ENCODE peak calls at places on chromosomes 12 and 14, in ten cellular contexts. Z is WTC11; H is anterior cingulate cortex; Q is KG1; A is GM13976; L is BJ; C is stimulated activated CD8-positive, alpha-beta memory T cell treated with anti-CD3 and anti-CD28 coated beads, Interleukin-15, amount 100 ng/mL, for 24 hours; X is NCI-H1105; Y is NCI-H1436; I is left ventricle myocardium superior. D is an unnamed sample.

GRCh38 chr12:27696293-27696652 is at the start of gene REP15:
- DNase-seq in Z (no peak), H (no peak), Q (no peak), A (no peak), L (no peak), C (no peak), X (no peak), Y (no peak), I (no peak), D (no peak)

GRCh38 chr12:93812616-93813015 is 135.4 kb downstream of the CRADD start:
- DNase-seq in Z (no peak), H (no peak), Q (no peak), A (no peak), L (peak), C (no peak), X (no peak), Y (no peak), I (no peak), D (no peak)

GRCh38 chr12:91204416-91204815 is 21.8 kb upstream of the DCN start:
- DNase-seq in Z (no peak), H (no peak), Q (no peak), A (no peak), L (peak), C (no peak), X (no peak), Y (no peak), I (no peak), D (no peak)

GRCh38 chr14:75631453-75631831 is 29.2 kb downstream of the ERG28 start:
- DNase-seq in Z (peak), H (no peak), Q (no peak), A (no peak), L (no peak), C (no peak), X (no peak), Y (no peak), I (no peak), D (no peak)

GRCh38 chr12:57237952-57238853 is 8.7 kb downstream of the SHMT2 start:
- DNase-seq in Z (peak), H (no peak), Q (no peak), A (peak), L (no peak), C (no peak), X (peak), Y (peak), I (no peak), D (peak)

GRCh38 chr12:43776498-43776897 is 17.7 kb downstream of the IRAK4 start:
- DNase-seq in Z (no peak), H (no peak), Q (no peak), A (no peak), L (no peak), C (no peak), X (peak), Y (peak), I (no peak), D (no peak)

GRCh38 chr14:46819117-46819516 is 167.5 kb upstream of the RPL10L start:
- DNase-seq in Z (no peak), H (no peak), Q (no peak), A (no peak), L (no peak), C (no peak), X (no peak), Y (no peak), I (no peak), D (no peak)

GRCh38 chr14:32938719-32939253 is at the start of gene NPAS3:
- DNase-seq in Z (no peak), H (no peak), Q (no peak), A (peak), L (no peak), C (no peak), X (peak), Y (no peak), I (peak), D (no peak)

GRCh38 chr14:95895720-95896119 is 19.1 kb downstream of the TUNAR start:
- DNase-seq in Z (peak), H (no peak), Q (no peak), A (peak), L (no peak), C (no peak), X (no peak), Y (peak), I (no peak), D (no peak)

GRCh38 chr12:10031318-10031717 is 836 bp downstream of the CLEC9A start:
- DNase-seq in Z (no peak), H (no peak), Q (no peak), A (no peak), L (no peak), C (no peak), X (no peak), Y (no peak), I (no peak), D (no peak)

GRCh38 chr12:114774181-114774580 is 90.2 kb upstream of the TBX3 start:
- DNase-seq in Z (no peak), H (no peak), Q (no peak), A (no peak), L (no peak), C (no peak), X (no peak), Y (no peak), I (no peak), D (no peak)

GRCh38 chr12:56694161-56694560 is 6.1 kb upstream of the PTGES3 start:
- DNase-seq in Z (no peak), H (no peak), Q (no peak), A (no peak), L (no peak), C (no peak), X (no peak), Y (no peak), I (no peak), D (no peak)

GRCh38 chr12:125110641-125111360 is 45.6 kb downstream of the AACS start:
- DNase-seq in Z (no peak), H (no peak), Q (no peak), A (no peak), L (peak), C (no peak), X (no peak), Y (no peak), I (no peak), D (no peak)

GRCh38 chr14:93301821-93302447 is 30.9 kb downstream of the BTBD7 start:
- DNase-seq in Z (no peak), H (no peak), Q (no peak), A (no peak), L (no peak), C (no peak), X (no peak), Y (no peak), I (no peak), D (no peak)

GRCh38 chr14:75643985-75644384 is 16.7 kb downstream of the ERG28 start:
- DNase-seq in Z (no peak), H (no peak), Q (no peak), A (no peak), L (no peak), C (no peak), X (no peak), Y (no peak), I (no peak), D (no peak)

GRCh38 chr14:56841611-56842010 is 31.3 kb upstream of the OTX2 start:
- DNase-seq in Z (no peak), H (no peak), Q (no peak), A (no peak), L (no peak), C (no peak), X (no peak), Y (no peak), I (no peak), D (no peak)

GRCh38 chr12:124642105-124642504 is 74.7 kb upstream of the NCOR2 start:
- DNase-seq in Z (no peak), H (no peak), Q (no peak), A (no peak), L (no peak), C (no peak), X (no peak), Y (no peak), I (no peak), D (no peak)

GRCh38 chr12:55934343-55934742 is 3.4 kb downstream of the DGKA start:
- DNase-seq in Z (no peak), H (no peak), Q (no peak), A (no peak), L (no peak), C (no peak), X (no peak), Y (no peak), I (no peak), D (no peak)

D was measured in NCI-H2171.